ENCODE peak calls at places on chromosome 14, in six cellular contexts. D is AG09319; H is EL; K is activated T-cell treated with anti-CD3 and anti-CD28 coated beads for 1 hour; P is stimulated activated naive CD4-positive, alpha-beta T cell; W is stimulated activated naive B cell treated with anti-CD40 and anti-IgM and Interleukin-4, amounts not matched to agents 10 μg/mL and 1 μg/mL and 100 μg/mL, for 72 hours. I is an unnamed sample.

GRCh38 chr14:92099802-92100201 is 6.6 kb downstream of the ATXN3 start:
- DNase-seq in D (no peak), H (no peak), K (no peak), P (no peak), W (no peak), I (peak)

GRCh38 chr14:75267141-75267601 is 11.5 kb upstream of the FOS start:
- DNase-seq in D (no peak), H (peak), K (no peak), P (no peak), W (no peak), I (peak)

GRCh38 chr14:36948157-36948859 is 224.1 kb downstream of the SLC25A21 start:
- DNase-seq in D (no peak), H (no peak), K (no peak), P (no peak), W (no peak), I (no peak)

GRCh38 chr14:50001146-50001998 is 108.5 kb downstream of the ARF6 start:
- DNase-seq in D (no peak), H (peak), K (peak), P (peak), W (peak), I (peak)

GRCh38 chr14:63443361-63443760 is 99.8 kb downstream of the PPP2R5E start:
- DNase-seq in D (no peak), H (no peak), K (no peak), P (no peak), W (no peak), I (no peak)

GRCh38 chr14:55518391-55518790 is 61.6 kb upstream of the KTN1 start:
- DNase-seq in D (no peak), H (no peak), K (no peak), P (no peak), W (no peak), I (peak)

GRCh38 chr14:64234877-64235651 is 59.1 kb downstream of the ESR2 start:
- DNase-seq in D (no peak), H (no peak), K (no peak), P (no peak), W (no peak), I (no peak)

GRCh38 chr14:28603606-28604005 is 163.0 kb upstream of the FOXG1 start:
- DNase-seq in D (no peak), H (no peak), K (no peak), P (no peak), W (no peak), I (no peak)

GRCh38 chr14:97213720-97214119 is 416.5 kb downstream of the VRK1 start:
- DNase-seq in D (no peak), H (no peak), K (no peak), P (no peak), W (no peak), I (no peak)

GRCh38 chr14:31561155-31561846 is at the start of gene NUBPL:
- DNase-seq in D (peak), H (peak), K (peak), P (peak), W (peak), I (peak)

GRCh38 chr14:37428954-37429353 is 166.1 kb downstream of the FOXA1 start:
- DNase-seq in D (no peak), H (no peak), K (no peak), P (no peak), W (no peak), I (no peak)

GRCh38 chr14:100239200-100239839 is 376 bp downstream of the YY1 start:
- DNase-seq in D (no peak), H (no peak), K (no peak), P (peak), W (peak), I (no peak)

GRCh38 chr14:96255501-96256366 is at the start of gene BDKRB1:
- DNase-seq in D (peak), H (peak), K (no peak), P (no peak), W (no peak), I (peak)

GRCh38 chr14:75454963-75455546 is 27.2 kb downstream of the JDP2 start:
- DNase-seq in D (peak), H (peak), K (no peak), P (no peak), W (no peak), I (peak)

GRCh38 chr14:102824832-102825231 is 47.6 kb downstream of the TRAF3 start:
- DNase-seq in D (no peak), H (peak), K (no peak), P (no peak), W (no peak), I (peak)

GRCh38 chr14:59897757-59898383 is 22.1 kb upstream of the LRRC9 start:
- DNase-seq in D (no peak), H (peak), K (no peak), P (no peak), W (no peak), I (no peak)

GRCh38 chr14:32372154-32372553 is 43.1 kb downstream of the AKAP6 start:
- DNase-seq in D (peak), H (peak), K (no peak), P (no peak), W (no peak), I (peak)

GRCh38 chr14:63523735-63524408 is 19.3 kb downstream of the PPP2R5E start:
- DNase-seq in D (no peak), H (no peak), K (no peak), P (no peak), W (no peak), I (no peak)

GRCh38 chr14:59251811-59252771 is 63.6 kb downstream of the DAAM1 start:
- DNase-seq in D (no peak), H (peak), K (no peak), P (no peak), W (no peak), I (peak)

GRCh38 chr14:93044601-93045000 is 71.1 kb downstream of the ITPK1 start:
- DNase-seq in D (no peak), H (no peak), K (no peak), P (no peak), W (no peak), I (no peak)

GRCh38 chr14:93688239-93688666 is 100.0 kb downstream of the PRIMA1 start:
- DNase-seq in D (no peak), H (no peak), K (no peak), P (no peak), W (no peak), I (no peak)

GRCh38 chr14:74326369-74327152 is 21.7 kb upstream of the VRTN start:
- DNase-seq in D (no peak), H (no peak), K (no peak), P (no peak), W (no peak), I (no peak)

GRCh38 chr14:68140111-68140741 is 320.6 kb downstream of the RAD51B start:
- DNase-seq in D (peak), H (peak), K (no peak), P (no peak), W (no peak), I (peak)

GRCh38 chr14:75861161-75861621 is 120.6 kb downstream of the TGFB3 start:
- DNase-seq in D (no peak), H (peak), K (no peak), P (no peak), W (no peak), I (peak)

GRCh38 chr14:76537912-76538647 is 162.1 kb downstream of the ESRRB start:
- DNase-seq in D (no peak), H (no peak), K (no peak), P (no peak), W (no peak), I (no peak)

GRCh38 chr14:71005076-71005475 is 97.8 kb downstream of the PCNX1 start:
- DNase-seq in D (no peak), H (peak), K (no peak), P (no peak), W (no peak), I (no peak)

GRCh38 chr14:101900253-101900652 is 64.1 kb upstream of the DYNC1H1 start:
- DNase-seq in D (no peak), H (no peak), K (no peak), P (no peak), W (no peak), I (no peak)

GRCh38 chr14:60161176-60162107 is 3.8 kb downstream of the DHRS7 start:
- DNase-seq in D (no peak), H (no peak), K (no peak), P (no peak), W (no peak), I (peak)

GRCh38 chr14:74964787-74965769 is 9.7 kb upstream of the PGF start:
- DNase-seq in D (no peak), H (peak), K (no peak), P (no peak), W (no peak), I (peak)

GRCh38 chr14:77601846-77602609 is 14.4 kb downstream of the SPTLC2 start:
- DNase-seq in D (no peak), H (peak), K (no peak), P (no peak), W (no peak), I (no peak)

GRCh38 chr14:65255029-65255545 is 152.8 kb upstream of the MAX start:
- DNase-seq in D (no peak), H (peak), K (no peak), P (no peak), W (no peak), I (peak)